ENCODE peak calls at places on chromosomes 16 and 17, in nine cellular contexts. A, W, Y, O, F, U, B, Q and V are unnamed samples.

GRCh38 chr16:59849716-59850115 is 1115.6 kb upstream of the GOT2 start:
- DNase-seq in A (no peak), W (no peak), Y (no peak), O (no peak), F (no peak), U (no peak), B (no peak), Q (no peak), V (no peak)

GRCh38 chr16:29757950-29758466 is 12.2 kb upstream of the C16orf54 start:
- DNase-seq in A (peak), W (no peak), Y (no peak), O (no peak), F (no peak), U (no peak), B (no peak), Q (no peak), V (no peak)

GRCh38 chr16:79912592-79913310 is 312.2 kb upstream of the MAF start:
- DNase-seq in A (no peak), W (no peak), Y (no peak), O (no peak), F (no peak), U (no peak), B (no peak), Q (no peak), V (no peak)

GRCh38 chr16:52117171-52117570 is 429.8 kb downstream of the TOX3 start:
- DNase-seq in A (no peak), W (no peak), Y (no peak), O (no peak), F (no peak), U (no peak), B (no peak), Q (no peak), V (no peak)

GRCh38 chr16:57964157-57964700 is 6.7 kb downstream of the CNGB1 start:
- DNase-seq in A (no peak), W (no peak), Y (no peak), O (no peak), F (no peak), U (no peak), B (peak), Q (no peak), V (no peak)

GRCh38 chr17:10328971-10329923 is 43.6 kb downstream of the MYH13 start:
- DNase-seq in A (no peak), W (no peak), Y (no peak), O (no peak), F (no peak), U (no peak), B (no peak), Q (no peak), V (no peak)

GRCh38 chr16:81513204-81514040 is 68.8 kb downstream of the CMIP start:
- DNase-seq in A (peak), W (no peak), Y (peak), O (no peak), F (no peak), U (peak), B (peak), Q (no peak), V (no peak)

GRCh38 chr16:14475370-14476139 is 154.5 kb downstream of the PARN start:
- DNase-seq in A (no peak), W (no peak), Y (no peak), O (no peak), F (no peak), U (no peak), B (no peak), Q (peak), V (no peak)

GRCh38 chr17:78241277-78242023 is 10.0 kb downstream of the TMEM235 start:
- DNase-seq in A (peak), W (peak), Y (no peak), O (no peak), F (no peak), U (no peak), B (no peak), Q (no peak), V (peak)

GRCh38 chr17:74334393-74335039 is 8.5 kb downstream of the KIF19 start:
- DNase-seq in A (no peak), W (no peak), Y (no peak), O (no peak), F (no peak), U (no peak), B (no peak), Q (no peak), V (no peak)

GRCh38 chr17:27526603-27527002 is 70.4 kb downstream of the KSR1 start:
- DNase-seq in A (peak), W (no peak), Y (peak), O (no peak), F (no peak), U (no peak), B (peak), Q (peak), V (no peak)

GRCh38 chr16:2738615-2739014 is 13.8 kb upstream of the SRRM2 start:
- DNase-seq in A (no peak), W (no peak), Y (no peak), O (no peak), F (no peak), U (no peak), B (peak), Q (no peak), V (no peak)

GRCh38 chr17:73800893-73801292 is 156.6 kb upstream of the SDK2 start:
- DNase-seq in A (no peak), W (no peak), Y (no peak), O (no peak), F (no peak), U (no peak), B (no peak), Q (no peak), V (no peak)

GRCh38 chr16:23491490-23492391 is 18.6 kb downstream of the GGA2 start:
- DNase-seq in A (no peak), W (no peak), Y (no peak), O (no peak), F (no peak), U (no peak), B (peak), Q (no peak), V (no peak)

GRCh38 chr16:87028481-87029320 is 288.5 kb downstream of the C16orf95 start:
- DNase-seq in A (no peak), W (no peak), Y (no peak), O (no peak), F (no peak), U (no peak), B (peak), Q (no peak), V (no peak)
- TF ChIP-seq CTCF in A (no peak), W (no peak), Y (no peak), O (no peak), F (no peak), U (no peak), B (no peak), Q (no peak), V (no peak)

GRCh38 chr17:64007838-64008282 is 9.7 kb downstream of the PRR29 start:
- DNase-seq in A (no peak), W (no peak), Y (no peak), O (no peak), F (no peak), U (no peak), B (no peak), Q (no peak), V (no peak)
- H3K4me3 ChIP-seq in A (no peak), W (no peak), Y (no peak), O (no peak), F (no peak), U (no peak), B (no peak), Q (no peak), V (no peak)

GRCh38 chr17:82107341-82107860 is 9.4 kb upstream of the FASN start:
- DNase-seq in A (no peak), W (no peak), Y (no peak), O (no peak), F (no peak), U (peak), B (peak), Q (no peak), V (no peak)
- TF ChIP-seq CTCF in A (peak), W (no peak), Y (peak), O (no peak), F (no peak), U (peak), B (peak), Q (no peak), V (peak)

GRCh38 chr17:64411999-64412771 is 21.5 kb upstream of the PECAM1 start:
- DNase-seq in A (peak), W (no peak), Y (peak), O (no peak), F (peak), U (peak), B (peak), Q (no peak), V (no peak)
- H3K4me3 ChIP-seq in A (no peak), W (no peak), Y (no peak), O (no peak), F (no peak), U (peak), B (peak), Q (peak), V (no peak)